ENCODE peak calls at places on chromosome 7, in eight cellular contexts. One of them, this sample, is unnamed.

GRCh38 chr7:19557726-19558470 is 150.9 kb downstream of the POLR1F start:
- DNase-seq in T follicular helper cell: no peak
- DNase-seq in NCI-H2029: no peak
- DNase-seq in DMS 273 treated with DMSO at 0.1 percent for 48 hours: no peak
- DNase-seq in neural crest cell: no peak
- DNase-seq in fibroblast of lung: no peak
- DNase-seq in activated CD4-positive, alpha-beta T cell treated with anti-CD3 and anti-CD28 coated beads for 36 hours: no peak
- DNase-seq in T-helper 17 cell: no peak
- DNase-seq in this sample: no peak

GRCh38 chr7:81812514-81813472 is 42.9 kb upstream of the HGF start:
- DNase-seq in T-helper 17 cell: no peak
- DNase-seq in T follicular helper cell: no peak
- DNase-seq in activated CD4-positive, alpha-beta T cell treated with anti-CD3 and anti-CD28 coated beads for 36 hours: no peak
- DNase-seq in neural crest cell: no peak
- DNase-seq in fibroblast of lung: no peak
- DNase-seq in DMS 273 treated with DMSO at 0.1 percent for 48 hours: no peak
- DNase-seq in NCI-H2029: peak; percentile 52
- DNase-seq in this sample: no peak

GRCh38 chr7:44622342-44623151 is 16.1 kb downstream of the OGDH start:
- DNase-seq in T-helper 17 cell: no peak
- DNase-seq in neural crest cell: no peak
- DNase-seq in T follicular helper cell: no peak
- DNase-seq in activated CD4-positive, alpha-beta T cell treated with anti-CD3 and anti-CD28 coated beads for 36 hours: peak; percentile 72
- DNase-seq in NCI-H2029: no peak
- DNase-seq in DMS 273 treated with DMSO at 0.1 percent for 48 hours: no peak
- DNase-seq in fibroblast of lung: peak; percentile 46
- DNase-seq in this sample: no peak

GRCh38 chr7:94669773-94670495 is 14.0 kb upstream of the SGCE start:
- DNase-seq in fibroblast of lung: no peak
- DNase-seq in T-helper 17 cell: no peak
- DNase-seq in DMS 273 treated with DMSO at 0.1 percent for 48 hours: no peak
- DNase-seq in T follicular helper cell: no peak
- DNase-seq in activated CD4-positive, alpha-beta T cell treated with anti-CD3 and anti-CD28 coated beads for 36 hours: no peak
- DNase-seq in NCI-H2029: no peak
- DNase-seq in neural crest cell: no peak
- DNase-seq in this sample: no peak

GRCh38 chr7:129778770-129779601 is 167.5 kb downstream of the NRF1 start:
- DNase-seq in fibroblast of lung: no peak
- DNase-seq in neural crest cell: no peak
- DNase-seq in T follicular helper cell: no peak
- DNase-seq in DMS 273 treated with DMSO at 0.1 percent for 48 hours: no peak
- DNase-seq in NCI-H2029: no peak
- DNase-seq in activated CD4-positive, alpha-beta T cell treated with anti-CD3 and anti-CD28 coated beads for 36 hours: peak; percentile 43
- DNase-seq in T-helper 17 cell: no peak
- DNase-seq in this sample: no peak

GRCh38 chr7:1716263-1717094 is 46.4 kb downstream of the ELFN1 start:
- DNase-seq in T follicular helper cell: no peak
- DNase-seq in DMS 273 treated with DMSO at 0.1 percent for 48 hours: peak; percentile 54
- DNase-seq in activated CD4-positive, alpha-beta T cell treated with anti-CD3 and anti-CD28 coated beads for 36 hours: peak; percentile 30
- DNase-seq in neural crest cell: no peak
- DNase-seq in T-helper 17 cell: no peak
- DNase-seq in NCI-H2029: no peak
- DNase-seq in fibroblast of lung: peak; percentile 35
- DNase-seq in this sample: no peak

GRCh38 chr7:137772748-137773147 is 74.0 kb downstream of the DGKI start:
- DNase-seq in DMS 273 treated with DMSO at 0.1 percent for 48 hours: no peak
- DNase-seq in T-helper 17 cell: no peak
- DNase-seq in activated CD4-positive, alpha-beta T cell treated with anti-CD3 and anti-CD28 coated beads for 36 hours: no peak
- DNase-seq in neural crest cell: no peak
- DNase-seq in T follicular helper cell: no peak
- DNase-seq in NCI-H2029: no peak
- DNase-seq in fibroblast of lung: peak; percentile 56
- DNase-seq in this sample: peak; percentile 3

GRCh38 chr7:143354965-143355364 is 7.5 kb downstream of the FAM131B start:
- DNase-seq in T-helper 17 cell: no peak
- DNase-seq in NCI-H2029: no peak
- DNase-seq in neural crest cell: no peak
- DNase-seq in T follicular helper cell: no peak
- DNase-seq in DMS 273 treated with DMSO at 0.1 percent for 48 hours: no peak
- DNase-seq in fibroblast of lung: no peak
- DNase-seq in activated CD4-positive, alpha-beta T cell treated with anti-CD3 and anti-CD28 coated beads for 36 hours: no peak
- DNase-seq in this sample: no peak

GRCh38 chr7:12690041-12690878 is 2.8 kb downstream of the ARL4A start:
- DNase-seq in NCI-H2029: no peak
- DNase-seq in DMS 273 treated with DMSO at 0.1 percent for 48 hours: no peak
- DNase-seq in fibroblast of lung: no peak
- DNase-seq in T-helper 17 cell: no peak
- DNase-seq in T follicular helper cell: no peak
- DNase-seq in neural crest cell: no peak
- DNase-seq in activated CD4-positive, alpha-beta T cell treated with anti-CD3 and anti-CD28 coated beads for 36 hours: no peak
- DNase-seq in this sample: no peak

GRCh38 chr7:41247128-41247865 is 455.6 kb downstream of the INHBA start:
- DNase-seq in fibroblast of lung: peak; percentile 9
- DNase-seq in T-helper 17 cell: no peak
- DNase-seq in T follicular helper cell: no peak
- DNase-seq in activated CD4-positive, alpha-beta T cell treated with anti-CD3 and anti-CD28 coated beads for 36 hours: no peak
- DNase-seq in DMS 273 treated with DMSO at 0.1 percent for 48 hours: no peak
- DNase-seq in neural crest cell: no peak
- DNase-seq in NCI-H2029: peak; percentile 21
- DNase-seq in this sample: no peak

GRCh38 chr7:158911734-158912133 is 55.4 kb downstream of the DYNC2I1 start:
- DNase-seq in NCI-H2029: no peak
- DNase-seq in fibroblast of lung: no peak
- DNase-seq in DMS 273 treated with DMSO at 0.1 percent for 48 hours: no peak
- DNase-seq in T-helper 17 cell: no peak
- DNase-seq in neural crest cell: no peak
- DNase-seq in T follicular helper cell: no peak
- DNase-seq in activated CD4-positive, alpha-beta T cell treated with anti-CD3 and anti-CD28 coated beads for 36 hours: no peak
- DNase-seq in this sample: no peak

GRCh38 chr7:80488406-80488805 is 23.5 kb downstream of the GNAT3 start:
- DNase-seq in neural crest cell: no peak
- DNase-seq in DMS 273 treated with DMSO at 0.1 percent for 48 hours: no peak
- DNase-seq in NCI-H2029: no peak
- DNase-seq in fibroblast of lung: peak; percentile 46
- DNase-seq in activated CD4-positive, alpha-beta T cell treated with anti-CD3 and anti-CD28 coated beads for 36 hours: no peak
- DNase-seq in T follicular helper cell: no peak
- DNase-seq in T-helper 17 cell: no peak
- DNase-seq in this sample: no peak

GRCh38 chr7:77306231-77307067 is 106.8 kb upstream of the FGL2 start:
- DNase-seq in T-helper 17 cell: no peak
- DNase-seq in neural crest cell: no peak
- DNase-seq in NCI-H2029: no peak
- DNase-seq in DMS 273 treated with DMSO at 0.1 percent for 48 hours: no peak
- DNase-seq in activated CD4-positive, alpha-beta T cell treated with anti-CD3 and anti-CD28 coated beads for 36 hours: no peak
- DNase-seq in T follicular helper cell: no peak
- DNase-seq in fibroblast of lung: no peak
- DNase-seq in this sample: no peak

GRCh38 chr7:2715341-2716231 is 27.6 kb downstream of the AMZ1 start:
- DNase-seq in fibroblast of lung: peak; percentile 26
- DNase-seq in neural crest cell: no peak
- DNase-seq in T follicular helper cell: peak; percentile 39
- DNase-seq in NCI-H2029: no peak
- DNase-seq in T-helper 17 cell: peak; percentile 28
- DNase-seq in DMS 273 treated with DMSO at 0.1 percent for 48 hours: no peak
- DNase-seq in activated CD4-positive, alpha-beta T cell treated with anti-CD3 and anti-CD28 coated beads for 36 hours: peak; percentile 71
- DNase-seq in this sample: no peak

GRCh38 chr7:69677054-69677847 is 79.0 kb downstream of the AUTS2 start:
- DNase-seq in activated CD4-positive, alpha-beta T cell treated with anti-CD3 and anti-CD28 coated beads for 36 hours: no peak
- DNase-seq in neural crest cell: no peak
- DNase-seq in T-helper 17 cell: no peak
- DNase-seq in DMS 273 treated with DMSO at 0.1 percent for 48 hours: no peak
- DNase-seq in T follicular helper cell: no peak
- DNase-seq in fibroblast of lung: no peak
- DNase-seq in NCI-H2029: no peak
- DNase-seq in this sample: no peak

GRCh38 chr7:40095695-40096327 is 38.6 kb downstream of the MPLKIP start:
- DNase-seq in NCI-H2029: no peak
- DNase-seq in neural crest cell: no peak
- DNase-seq in T-helper 17 cell: no peak
- DNase-seq in activated CD4-positive, alpha-beta T cell treated with anti-CD3 and anti-CD28 coated beads for 36 hours: no peak
- DNase-seq in DMS 273 treated with DMSO at 0.1 percent for 48 hours: no peak
- DNase-seq in fibroblast of lung: no peak
- DNase-seq in T follicular helper cell: no peak
- DNase-seq in this sample: no peak

GRCh38 chr7:158815046-158815445 is 14.3 kb downstream of the ESYT2 start:
- DNase-seq in NCI-H2029: peak; percentile 58
- DNase-seq in DMS 273 treated with DMSO at 0.1 percent for 48 hours: no peak
- DNase-seq in activated CD4-positive, alpha-beta T cell treated with anti-CD3 and anti-CD28 coated beads for 36 hours: no peak
- DNase-seq in T follicular helper cell: no peak
- DNase-seq in neural crest cell: no peak
- DNase-seq in fibroblast of lung: no peak
- DNase-seq in T-helper 17 cell: no peak
- DNase-seq in this sample: no peak

GRCh38 chr7:27846388-27846787 is 106.4 kb downstream of the TAX1BP1 start:
- DNase-seq in T-helper 17 cell: no peak
- DNase-seq in fibroblast of lung: no peak
- DNase-seq in DMS 273 treated with DMSO at 0.1 percent for 48 hours: no peak
- DNase-seq in NCI-H2029: no peak
- DNase-seq in T follicular helper cell: no peak
- DNase-seq in neural crest cell: no peak
- DNase-seq in activated CD4-positive, alpha-beta T cell treated with anti-CD3 and anti-CD28 coated beads for 36 hours: no peak
- DNase-seq in this sample: no peak

GRCh38 chr7:51455086-51455485 is 138.5 kb upstream of the COBL start:
- DNase-seq in T follicular helper cell: no peak
- DNase-seq in T-helper 17 cell: no peak
- DNase-seq in NCI-H2029: no peak
- DNase-seq in neural crest cell: no peak
- DNase-seq in activated CD4-positive, alpha-beta T cell treated with anti-CD3 and anti-CD28 coated beads for 36 hours: no peak
- DNase-seq in fibroblast of lung: no peak
- DNase-seq in DMS 273 treated with DMSO at 0.1 percent for 48 hours: no peak
- DNase-seq in this sample: no peak

GRCh38 chr7:131753620-131754222 is 197.3 kb upstream of the PODXL start:
- DNase-seq in T-helper 17 cell: no peak
- DNase-seq in NCI-H2029: no peak
- DNase-seq in activated CD4-positive, alpha-beta T cell treated with anti-CD3 and anti-CD28 coated beads for 36 hours: peak; percentile 13
- DNase-seq in T follicular helper cell: no peak
- DNase-seq in DMS 273 treated with DMSO at 0.1 percent for 48 hours: peak; percentile 20
- DNase-seq in fibroblast of lung: no peak
- DNase-seq in neural crest cell: no peak
- DNase-seq in this sample: no peak

GRCh38 chr7:36961097-36961496 is 236.8 kb upstream of the AOAH start:
- DNase-seq in neural crest cell: no peak
- DNase-seq in T follicular helper cell: no peak
- DNase-seq in activated CD4-positive, alpha-beta T cell treated with anti-CD3 and anti-CD28 coated beads for 36 hours: peak; percentile 59
- DNase-seq in fibroblast of lung: no peak
- DNase-seq in NCI-H2029: no peak
- DNase-seq in T-helper 17 cell: no peak
- DNase-seq in DMS 273 treated with DMSO at 0.1 percent for 48 hours: no peak
- DNase-seq in this sample: no peak

GRCh38 chr7:30862987-30863693 is 48.5 kb upstream of the AQP1 start:
- DNase-seq in activated CD4-positive, alpha-beta T cell treated with anti-CD3 and anti-CD28 coated beads for 36 hours: no peak
- DNase-seq in neural crest cell: no peak
- DNase-seq in NCI-H2029: no peak
- DNase-seq in DMS 273 treated with DMSO at 0.1 percent for 48 hours: no peak
- DNase-seq in T follicular helper cell: no peak
- DNase-seq in T-helper 17 cell: no peak
- DNase-seq in fibroblast of lung: peak; percentile 14
- DNase-seq in this sample: no peak

GRCh38 chr7:81299272-81299671 is 380.4 kb upstream of the SEMA3C start:
- DNase-seq in fibroblast of lung: peak; percentile 96
- DNase-seq in activated CD4-positive, alpha-beta T cell treated with anti-CD3 and anti-CD28 coated beads for 36 hours: no peak
- DNase-seq in T-helper 17 cell: no peak
- DNase-seq in neural crest cell: no peak
- DNase-seq in NCI-H2029: no peak
- DNase-seq in T follicular helper cell: no peak
- DNase-seq in DMS 273 treated with DMSO at 0.1 percent for 48 hours: peak; percentile 20
- DNase-seq in this sample: no peak

GRCh38 chr7:138895700-138896099 is 85.5 kb downstream of the KIAA1549 start:
- DNase-seq in activated CD4-positive, alpha-beta T cell treated with anti-CD3 and anti-CD28 coated beads for 36 hours: no peak
- DNase-seq in fibroblast of lung: no peak
- DNase-seq in T follicular helper cell: no peak
- DNase-seq in NCI-H2029: no peak
- DNase-seq in neural crest cell: no peak
- DNase-seq in DMS 273 treated with DMSO at 0.1 percent for 48 hours: no peak
- DNase-seq in T-helper 17 cell: no peak
- DNase-seq in this sample: no peak

GRCh38 chr7:157405501-157405900 is 68.7 kb downstream of the DNAJB6 start:
- DNase-seq in activated CD4-positive, alpha-beta T cell treated with anti-CD3 and anti-CD28 coated beads for 36 hours: no peak
- DNase-seq in T-helper 17 cell: no peak
- DNase-seq in NCI-H2029: no peak
- DNase-seq in DMS 273 treated with DMSO at 0.1 percent for 48 hours: no peak
- DNase-seq in fibroblast of lung: no peak
- DNase-seq in T follicular helper cell: no peak
- DNase-seq in neural crest cell: no peak
- DNase-seq in this sample: no peak

GRCh38 chr7:139016931-139017511 is 18.8 kb downstream of the ZC3HAV1L start:
- DNase-seq in T-helper 17 cell: peak; percentile 52
- DNase-seq in fibroblast of lung: peak; percentile 74
- DNase-seq in NCI-H2029: peak; percentile 78
- DNase-seq in activated CD4-positive, alpha-beta T cell treated with anti-CD3 and anti-CD28 coated beads for 36 hours: peak; percentile 78
- DNase-seq in neural crest cell: peak; percentile 47
- DNase-seq in DMS 273 treated with DMSO at 0.1 percent for 48 hours: peak; percentile 67
- DNase-seq in T follicular helper cell: peak; percentile 33
- DNase-seq in this sample: no peak

GRCh38 chr7:111735661-111736323 is 173.5 kb upstream of the IMMP2L start:
- DNase-seq in fibroblast of lung: peak; percentile 84
- DNase-seq in activated CD4-positive, alpha-beta T cell treated with anti-CD3 and anti-CD28 coated beads for 36 hours: peak; percentile 61
- DNase-seq in DMS 273 treated with DMSO at 0.1 percent for 48 hours: peak; percentile 49
- DNase-seq in NCI-H2029: peak; percentile 42
- DNase-seq in T follicular helper cell: peak; percentile 25
- DNase-seq in neural crest cell: peak; percentile 76
- DNase-seq in T-helper 17 cell: peak; percentile 41
- DNase-seq in this sample: peak; percentile 51

GRCh38 chr7:116717137-116717536 is 45.1 kb downstream of the MET start:
- DNase-seq in activated CD4-positive, alpha-beta T cell treated with anti-CD3 and anti-CD28 coated beads for 36 hours: no peak
- DNase-seq in DMS 273 treated with DMSO at 0.1 percent for 48 hours: no peak
- DNase-seq in T-helper 17 cell: no peak
- DNase-seq in neural crest cell: no peak
- DNase-seq in NCI-H2029: no peak
- DNase-seq in T follicular helper cell: no peak
- DNase-seq in fibroblast of lung: no peak
- DNase-seq in this sample: no peak

GRCh38 chr7:106679153-106679931 is 18.4 kb upstream of the CCDC71L start:
- DNase-seq in NCI-H2029: no peak
- DNase-seq in fibroblast of lung: peak; percentile 14
- DNase-seq in T-helper 17 cell: no peak
- DNase-seq in activated CD4-positive, alpha-beta T cell treated with anti-CD3 and anti-CD28 coated beads for 36 hours: peak; percentile 27
- DNase-seq in T follicular helper cell: no peak
- DNase-seq in DMS 273 treated with DMSO at 0.1 percent for 48 hours: no peak
- DNase-seq in neural crest cell: no peak
- DNase-seq in this sample: no peak

GRCh38 chr7:110850239-110850638 is 240.7 kb upstream of the LRRN3 start:
- DNase-seq in T-helper 17 cell: no peak
- DNase-seq in DMS 273 treated with DMSO at 0.1 percent for 48 hours: no peak
- DNase-seq in neural crest cell: no peak
- DNase-seq in fibroblast of lung: no peak
- DNase-seq in activated CD4-positive, alpha-beta T cell treated with anti-CD3 and anti-CD28 coated beads for 36 hours: no peak
- DNase-seq in T follicular helper cell: no peak
- DNase-seq in NCI-H2029: no peak
- DNase-seq in this sample: no peak